ENCODE peak calls at places on chromosomes 13 and 19, in nine cellular contexts. A is nephron progenitor cell; G is Panc1; Q is LHCN-M2; Y is CD8-positive, alpha-beta memory T cell; L is psoas muscle; R is T-cell; M is stimulated activated CD8-positive, alpha-beta memory T cell treated with anti-CD3 and anti-CD28 coated beads, Interleukin-12 subunit alpha, Interleukin-12 subunit beta, amount 100 ng/mL, for 4 hours; D is cardiac fibroblast. H is an unnamed sample.

GRCh38 chr13:51584731-51585191 is 499 bp downstream of the WDFY2 start:
- DNase-seq in A (peak), G (no peak), Q (peak), Y (peak), L (peak), R (peak), M (peak), D (peak), H (no peak)

GRCh38 chr19:38183227-38183914 is 40.7 kb downstream of the DPF1 start:
- DNase-seq in A (peak), G (no peak), Q (peak), Y (no peak), L (peak), R (no peak), M (no peak), D (peak), H (no peak)

GRCh38 chr13:39888865-39889810 is 233.7 kb downstream of the COG6 start:
- DNase-seq in A (no peak), G (no peak), Q (peak), Y (no peak), L (no peak), R (no peak), M (no peak), D (peak), H (no peak)

GRCh38 chr19:34639491-34640085 is 37.4 kb downstream of the SCGB2B2 start:
- DNase-seq in A (peak), G (peak), Q (peak), Y (peak), L (no peak), R (peak), M (no peak), D (peak), H (peak)

GRCh38 chr19:18321729-18322091 is 1.2 kb downstream of the LSM4 start:
- DNase-seq in A (no peak), G (no peak), Q (peak), Y (no peak), L (no peak), R (no peak), M (no peak), D (no peak), H (no peak)

GRCh38 chr19:12043752-12044422 is 8.4 kb upstream of the ZNF433 start:
- DNase-seq in A (no peak), G (no peak), Q (no peak), Y (no peak), L (no peak), R (no peak), M (no peak), D (no peak), H (no peak)

GRCh38 chr19:33794578-33795369 is 1.9 kb upstream of the KCTD15 start:
- DNase-seq in A (peak), G (no peak), Q (no peak), Y (no peak), L (no peak), R (no peak), M (no peak), D (peak), H (no peak)

GRCh38 chr13:113764793-113765190 is 5.8 kb downstream of the TMEM255B start:
- DNase-seq in A (no peak), G (no peak), Q (no peak), Y (no peak), L (no peak), R (no peak), M (no peak), D (no peak), H (no peak)

GRCh38 chr19:9528757-9529336 is 9.6 kb downstream of the ZNF426 start:
- DNase-seq in A (no peak), G (no peak), Q (peak), Y (no peak), L (no peak), R (no peak), M (no peak), D (peak), H (no peak)

GRCh38 chr19:5953034-5953589 is 24.8 kb downstream of the RANBP3 start:
- DNase-seq in A (no peak), G (no peak), Q (no peak), Y (no peak), L (no peak), R (no peak), M (no peak), D (no peak), H (no peak)

GRCh38 chr13:47904891-47905290 is 96.2 kb downstream of the SUCLA2 start:
- DNase-seq in A (no peak), G (no peak), Q (no peak), Y (no peak), L (no peak), R (no peak), M (no peak), D (no peak), H (no peak)

GRCh38 chr13:51453308-51453958 is 597 bp upstream of the INTS6 start:
- DNase-seq in A (peak), G (no peak), Q (no peak), Y (peak), L (peak), R (peak), M (peak), D (no peak), H (no peak)

GRCh38 chr13:93730780-93731179 is 504.2 kb downstream of the GPC6 start:
- DNase-seq in A (no peak), G (no peak), Q (peak), Y (no peak), L (no peak), R (no peak), M (no peak), D (peak), H (no peak)

GRCh38 chr13:73340069-73340468 is 281.3 kb downstream of the KLF5 start:
- DNase-seq in A (no peak), G (no peak), Q (no peak), Y (no peak), L (no peak), R (no peak), M (no peak), D (no peak), H (no peak)

GRCh38 chr13:90237852-90238251 is 1109.6 kb upstream of the MIR17HG start:
- DNase-seq in A (no peak), G (no peak), Q (no peak), Y (no peak), L (no peak), R (no peak), M (no peak), D (no peak), H (no peak)

GRCh38 chr13:29441301-29441700 is 154.2 kb downstream of the SLC7A1 start:
- DNase-seq in A (no peak), G (no peak), Q (peak), Y (no peak), L (no peak), R (no peak), M (no peak), D (no peak), H (no peak)

GRCh38 chr19:18340990-18341868 is 831 bp downstream of the PGPEP1 start:
- DNase-seq in A (peak), G (no peak), Q (peak), Y (peak), L (peak), R (peak), M (peak), D (no peak), H (no peak)

H was measured in keratinocyte.